ENCODE peak calls at places on chromosome 13, in six cellular contexts. X, W, C, O, Z and H are unnamed samples.

GRCh38 chr13:99991806-99992242 is 10.2 kb downstream of the ZIC2 start:
- DNase-seq in X (no peak), W (no peak), C (no peak), O (no peak), Z (no peak), H (no peak)

GRCh38 chr13:29920018-29920643 is 69.7 kb upstream of the UBL3 start:
- DNase-seq in X (no peak), W (no peak), C (no peak), O (no peak), Z (no peak), H (no peak)

GRCh38 chr13:60662595-60662994 is 265.6 kb downstream of the TDRD3 start:
- DNase-seq in X (no peak), W (no peak), C (no peak), O (no peak), Z (no peak), H (no peak)

GRCh38 chr13:94481966-94482365 is 2.5 kb upstream of the DCT start:
- DNase-seq in X (peak), W (peak), C (no peak), O (no peak), Z (peak), H (peak)

GRCh38 chr13:45838171-45838745 is 13.3 kb downstream of the SIAH3 start:
- DNase-seq in X (no peak), W (no peak), C (no peak), O (no peak), Z (no peak), H (no peak)

GRCh38 chr13:31134055-31134711 is 27.5 kb downstream of the HSPH1 start:
- DNase-seq in X (no peak), W (no peak), C (no peak), O (no peak), Z (no peak), H (no peak)

GRCh38 chr13:27556109-27556508 is 64.2 kb downstream of the LNX2 start:
- DNase-seq in X (no peak), W (peak), C (no peak), O (no peak), Z (peak), H (no peak)

GRCh38 chr13:31485183-31485582 is 254.1 kb upstream of the RXFP2 start:
- DNase-seq in X (no peak), W (no peak), C (no peak), O (no peak), Z (peak), H (no peak)

GRCh38 chr13:101985321-101985720 is 416.5 kb downstream of the FGF14 start:
- DNase-seq in X (no peak), W (peak), C (no peak), O (no peak), Z (no peak), H (no peak)

GRCh38 chr13:81275666-81276258 is 934.8 kb upstream of the SPRY2 start:
- DNase-seq in X (no peak), W (no peak), C (no peak), O (peak), Z (no peak), H (no peak)

GRCh38 chr13:21762512-21762911 is 91.6 kb downstream of the FGF9 start:
- DNase-seq in X (no peak), W (no peak), C (no peak), O (no peak), Z (no peak), H (no peak)

GRCh38 chr13:113155982-113156655 is 2.3 kb upstream of the PROZ start:
- DNase-seq in X (no peak), W (no peak), C (no peak), O (no peak), Z (no peak), H (no peak)

GRCh38 chr13:45882626-45883025 is 31.1 kb upstream of the SIAH3 start:
- DNase-seq in X (peak), W (no peak), C (no peak), O (peak), Z (no peak), H (no peak)

GRCh38 chr13:64782459-64782858 is 2447.7 kb downstream of the PCDH9 start:
- DNase-seq in X (no peak), W (no peak), C (no peak), O (no peak), Z (no peak), H (no peak)

GRCh38 chr13:110664074-110664473 is 41.8 kb downstream of the CARS2 start:
- DNase-seq in X (no peak), W (no peak), C (no peak), O (no peak), Z (no peak), H (no peak)

GRCh38 chr13:97113231-97114001 is 108.7 kb upstream of the MBNL2 start:
- DNase-seq in X (no peak), W (no peak), C (no peak), O (peak), Z (no peak), H (no peak)

GRCh38 chr13:111418101-111418500 is 97.7 kb downstream of the TEX29 start:
- DNase-seq in X (no peak), W (no peak), C (no peak), O (peak), Z (no peak), H (no peak)

GRCh38 chr13:107005577-107005976 is 437.6 kb upstream of the ARGLU1 start:
- DNase-seq in X (no peak), W (no peak), C (no peak), O (no peak), Z (no peak), H (no peak)

GRCh38 chr13:37534181-37534580 is 64.4 kb downstream of the POSTN start:
- DNase-seq in X (no peak), W (peak), C (no peak), O (no peak), Z (peak), H (no peak)

GRCh38 chr13:52195052-52195837 is 35.8 kb upstream of the NEK3 start:
- DNase-seq in X (peak), W (no peak), C (peak), O (peak), Z (peak), H (no peak)

GRCh38 chr13:111027481-111028439 is 87.3 kb upstream of the ARHGEF7 start:
- DNase-seq in X (no peak), W (no peak), C (no peak), O (no peak), Z (no peak), H (no peak)

GRCh38 chr13:101289764-101290163 is 126.5 kb downstream of the NALCN start:
- DNase-seq in X (no peak), W (no peak), C (no peak), O (peak), Z (peak), H (no peak)

GRCh38 chr13:21365574-21365973 is 93.5 kb downstream of the ZDHHC20 start:
- DNase-seq in X (no peak), W (no peak), C (no peak), O (peak), Z (no peak), H (no peak)

GRCh38 chr13:70923863-70924752 is 815.9 kb upstream of the KLHL1 start:
- DNase-seq in X (no peak), W (no peak), C (no peak), O (peak), Z (peak), H (no peak)

GRCh38 chr13:96898855-96899254 is 95.4 kb downstream of the OXGR1 start:
- DNase-seq in X (no peak), W (no peak), C (no peak), O (peak), Z (no peak), H (no peak)

GRCh38 chr13:51259359-51259645 is 37.1 kb downstream of the FAM124A start:
- DNase-seq in X (no peak), W (no peak), C (no peak), O (no peak), Z (no peak), H (no peak)

GRCh38 chr13:98787986-98788385 is 35.5 kb upstream of the SLC15A1 start:
- DNase-seq in X (no peak), W (no peak), C (no peak), O (peak), Z (no peak), H (no peak)

GRCh38 chr13:75486146-75486545 is 4.2 kb upstream of the TBC1D4 start:
- DNase-seq in X (no peak), W (no peak), C (no peak), O (peak), Z (no peak), H (no peak)

GRCh38 chr13:106450991-106451390 is 84.5 kb downstream of the EFNB2 start:
- DNase-seq in X (no peak), W (no peak), C (no peak), O (no peak), Z (no peak), H (no peak)

GRCh38 chr13:82976499-82976898 is 905.8 kb downstream of the SLITRK1 start:
- DNase-seq in X (no peak), W (no peak), C (no peak), O (no peak), Z (no peak), H (no peak)
- TF ChIP-seq CTCF in X (no peak), W (no peak), C (no peak), O (peak), Z (no peak), H (no peak)

DNA sequence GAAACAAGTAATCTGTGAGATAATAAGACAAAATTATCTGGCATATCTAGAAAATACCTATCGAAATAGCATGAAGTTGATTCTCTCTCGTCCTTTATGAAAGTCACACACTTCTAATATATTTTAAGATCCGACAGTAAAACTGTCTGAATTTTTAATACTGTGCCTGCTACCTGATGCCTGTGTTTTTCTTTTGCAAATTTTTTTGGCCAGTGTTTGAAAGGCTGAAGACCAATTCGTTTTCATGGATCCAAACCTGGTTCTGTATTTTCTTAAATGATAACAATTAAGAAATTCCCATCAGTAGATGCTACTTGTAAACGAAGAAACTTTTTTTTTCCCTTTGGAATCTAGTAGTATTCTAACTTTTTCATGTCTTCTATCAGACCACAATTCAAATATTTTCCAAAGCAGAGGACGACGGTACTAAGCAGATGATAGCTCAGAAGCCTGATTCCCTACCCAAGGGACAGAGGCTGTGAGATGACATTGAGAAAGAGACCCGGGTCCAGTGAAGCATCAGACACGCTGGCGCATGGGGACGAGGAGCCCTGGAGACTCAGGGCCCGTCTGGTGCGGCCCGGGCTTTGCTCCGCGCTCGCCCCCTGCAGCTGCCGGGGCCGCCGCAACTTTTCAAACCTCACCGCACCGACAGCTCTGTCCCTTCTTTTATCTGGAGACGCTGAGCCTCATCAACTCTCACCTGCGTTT is 49.5 kb upstream of the PABPC3 start:
- DNase-seq in X (no peak), W (no peak), C (no peak), O (peak), Z (no peak), H (no peak)
- H3K4me3 ChIP-seq in X (peak), W (peak), C (peak), O (peak), Z (peak), H (peak)

DNA sequence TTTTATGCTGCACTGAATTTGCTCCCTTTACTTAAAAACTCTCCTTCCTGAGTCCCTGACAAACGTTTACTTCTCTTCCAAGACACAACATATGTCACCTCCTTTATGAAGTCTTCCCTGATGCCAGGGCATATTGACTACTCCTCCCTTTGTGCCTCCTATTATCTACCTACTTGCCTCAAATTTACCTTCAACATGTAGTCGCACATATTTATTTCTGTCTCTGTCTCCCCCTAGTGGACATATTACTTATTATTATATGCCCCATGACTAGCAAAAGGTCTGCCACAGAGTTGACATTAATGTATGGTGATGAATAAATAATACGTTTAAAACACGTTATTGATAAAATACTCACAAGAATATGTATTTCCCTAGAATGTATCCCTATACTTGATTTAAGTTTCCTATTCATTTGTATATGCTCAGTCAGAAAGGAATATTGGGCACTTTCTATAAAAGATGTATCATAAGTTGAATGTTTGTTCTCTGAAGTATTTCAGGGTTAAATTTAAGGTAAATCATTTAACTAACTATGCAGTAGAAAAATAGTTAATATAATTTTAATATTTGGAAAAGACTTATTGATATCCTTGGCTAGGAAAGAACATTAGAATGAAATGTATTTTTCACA is 250.3 kb upstream of the ATXN8OS start:
- DNase-seq in X (peak), W (peak), C (no peak), O (no peak), Z (no peak), H (peak)
- TF ChIP-seq CTCF in X (peak), W (peak), C (peak), O (peak), Z (peak), H (peak)

DNA sequence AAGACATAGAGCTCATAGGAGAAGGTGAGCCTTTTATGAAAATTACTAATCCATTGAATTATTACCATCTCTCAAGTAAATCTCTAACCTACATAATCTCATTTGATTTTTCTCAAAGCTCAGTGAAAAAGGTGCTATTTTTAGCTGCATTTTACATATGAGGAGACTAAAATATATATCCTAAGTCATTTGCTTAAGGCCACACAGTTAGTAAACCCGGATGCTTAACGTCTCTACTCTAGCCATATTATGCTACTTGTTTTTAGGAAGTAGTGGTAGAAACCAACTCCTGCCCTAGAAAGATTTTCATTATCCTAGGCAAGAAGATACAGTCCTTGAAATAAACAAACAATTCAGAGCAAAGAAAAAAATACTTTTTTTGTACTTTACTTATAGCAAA is 108.9 kb downstream of the RBM26 start:
- DNase-seq in X (no peak), W (no peak), C (no peak), O (no peak), Z (no peak), H (no peak)
- H3K4me3 ChIP-seq in X (no peak), W (no peak), C (no peak), O (no peak), Z (no peak), H (no peak)

DNA sequence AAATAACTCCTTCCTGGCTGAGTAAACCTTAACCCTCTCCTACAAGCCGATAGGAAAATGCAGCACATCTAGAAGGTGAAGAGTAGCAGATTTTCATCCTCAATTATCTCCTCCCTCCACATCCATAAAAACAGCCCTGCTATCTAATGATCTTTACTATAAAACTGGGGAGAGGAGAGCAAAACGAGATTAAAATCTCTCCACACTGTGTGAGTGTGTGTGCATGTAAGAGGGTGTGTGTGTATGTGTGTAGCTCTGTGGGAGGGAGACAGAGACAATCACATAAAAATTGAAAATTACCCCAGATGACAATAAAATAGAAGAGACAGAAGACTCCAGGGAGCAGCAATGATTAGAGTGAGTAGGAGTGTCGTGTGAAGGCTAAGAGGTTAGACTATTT is 682.9 kb downstream of the DIAPH3 start:
- DNase-seq in X (no peak), W (no peak), C (no peak), O (no peak), Z (no peak), H (no peak)
- TF ChIP-seq CTCF in X (no peak), W (no peak), C (no peak), O (no peak), Z (no peak), H (no peak)